ENCODE peak calls at places on chromosome 7, in nine cellular contexts. U is endothelial cell, E is endothelial cell of umbilical vein, Y is AG04449, O is H9, C is heart left ventricle, H is psoas muscle, A is heart right ventricle, R is uterus. M is an unnamed sample.

GRCh38 chr7:18993933-18994668 is 123.3 kb downstream of the TWIST1 start:
- DNase-seq in U (no peak), E (no peak), Y (no peak), O (no peak), C (no peak), H (no peak), A (no peak), R (no peak), M (no peak)

GRCh38 chr7:95592570-95592969 is 3.7 kb downstream of the PDK4 start:
- DNase-seq in U (no peak), E (no peak), Y (no peak), O (no peak), C (no peak), H (no peak), A (no peak), R (no peak), M (no peak)

GRCh38 chr7:39399458-39399857 is 166.7 kb upstream of the YAE1 start:
- DNase-seq in U (no peak), E (no peak), Y (no peak), O (no peak), C (no peak), H (no peak), A (no peak), R (no peak), M (no peak)

GRCh38 chr7:131034166-131034881 is 293.4 kb upstream of the MKLN1 start:
- DNase-seq in U (no peak), E (no peak), Y (no peak), O (no peak), C (no peak), H (no peak), A (no peak), R (no peak), M (no peak)

GRCh38 chr7:55059006-55059405 is 40.2 kb downstream of the EGFR start:
- DNase-seq in U (no peak), E (no peak), Y (no peak), O (no peak), C (no peak), H (no peak), A (no peak), R (no peak), M (no peak)

GRCh38 chr7:19916011-19916410 is 142.6 kb upstream of the TMEM196 start:
- DNase-seq in U (no peak), E (peak), Y (no peak), O (no peak), C (no peak), H (no peak), A (no peak), R (no peak), M (no peak)

GRCh38 chr7:36852017-36852416 is 127.7 kb upstream of the AOAH start:
- DNase-seq in U (no peak), E (peak), Y (no peak), O (no peak), C (no peak), H (no peak), A (no peak), R (no peak), M (no peak)

GRCh38 chr7:37536706-37537105 is 88.0 kb upstream of the ELMO1 start:
- DNase-seq in U (no peak), E (peak), Y (no peak), O (no peak), C (no peak), H (no peak), A (no peak), R (no peak), M (no peak)

GRCh38 chr7:149448961-149449360 is 11.9 kb downstream of the ZNF777 start:
- DNase-seq in U (no peak), E (no peak), Y (no peak), O (no peak), C (no peak), H (no peak), A (no peak), R (no peak), M (no peak)

GRCh38 chr7:105388373-105389089 is at the start of gene SRPK2:
- DNase-seq in U (peak), E (peak), Y (no peak), O (peak), C (peak), H (peak), A (peak), R (peak), M (no peak)

GRCh38 chr7:74355091-74355490 is 65.9 kb downstream of the CLIP2 start:
- DNase-seq in U (no peak), E (peak), Y (no peak), O (no peak), C (no peak), H (peak), A (no peak), R (no peak), M (peak)

GRCh38 chr7:107751113-107751512 is 7.2 kb downstream of the CBLL1 start:
- DNase-seq in U (no peak), E (no peak), Y (no peak), O (no peak), C (no peak), H (no peak), A (no peak), R (no peak), M (no peak)

GRCh38 chr7:159040912-159041711 is 103.6 kb downstream of the VIPR2 start:
- DNase-seq in U (no peak), E (no peak), Y (no peak), O (no peak), C (no peak), H (no peak), A (no peak), R (no peak), M (no peak)

GRCh38 chr7:12436896-12437535 is 33.4 kb upstream of the VWDE start:
- DNase-seq in U (peak), E (no peak), Y (no peak), O (peak), C (no peak), H (no peak), A (no peak), R (no peak), M (no peak)

GRCh38 chr7:55249332-55249731 is 115.8 kb upstream of the LANCL2 start:
- DNase-seq in U (no peak), E (no peak), Y (no peak), O (no peak), C (no peak), H (no peak), A (no peak), R (no peak), M (no peak)

GRCh38 chr7:142874837-142875236 is 10.7 kb downstream of the TRPV6 start:
- DNase-seq in U (no peak), E (no peak), Y (no peak), O (no peak), C (no peak), H (no peak), A (no peak), R (no peak), M (no peak)

GRCh38 chr7:22193361-22194016 is 163.5 kb downstream of the RAPGEF5 start:
- DNase-seq in U (peak), E (no peak), Y (no peak), O (peak), C (peak), H (no peak), A (peak), R (peak), M (peak)

GRCh38 chr7:12357508-12357907 is 46.2 kb downstream of the VWDE start:
- DNase-seq in U (no peak), E (no peak), Y (no peak), O (no peak), C (no peak), H (no peak), A (no peak), R (no peak), M (no peak)

GRCh38 chr7:85150624-85151023 is 36.2 kb downstream of the SEMA3D start:
- DNase-seq in U (no peak), E (no peak), Y (no peak), O (no peak), C (no peak), H (no peak), A (no peak), R (no peak), M (no peak)

GRCh38 chr7:22841954-22842353 is 19.3 kb upstream of the TOMM7 start:
- DNase-seq in U (no peak), E (no peak), Y (no peak), O (no peak), C (no peak), H (peak), A (no peak), R (no peak), M (no peak)

GRCh38 chr7:143411976-143412708 is 3.5 kb upstream of the EPHA1 start:
- DNase-seq in U (no peak), E (no peak), Y (no peak), O (no peak), C (no peak), H (no peak), A (no peak), R (no peak), M (no peak)

GRCh38 chr7:22485189-22485588 is 14.8 kb downstream of the STEAP1B start:
- DNase-seq in U (no peak), E (peak), Y (peak), O (no peak), C (no peak), H (no peak), A (no peak), R (no peak), M (no peak)

GRCh38 chr7:108094375-108094774 is 35.8 kb downstream of the LAMB4 start:
- DNase-seq in U (no peak), E (peak), Y (peak), O (no peak), C (no peak), H (no peak), A (no peak), R (no peak), M (peak)

GRCh38 chr7:14381936-14382335 is 392.5 kb upstream of the ETV1 start:
- DNase-seq in U (no peak), E (no peak), Y (no peak), O (no peak), C (no peak), H (no peak), A (no peak), R (no peak), M (no peak)

GRCh38 chr7:38199154-38199553 is 21.1 kb downstream of the STARD3NL start:
- DNase-seq in U (no peak), E (no peak), Y (no peak), O (no peak), C (no peak), H (no peak), A (no peak), R (no peak), M (no peak)

GRCh38 chr7:112101083-112101846 is 104.9 kb downstream of the DOCK4 start:
- DNase-seq in U (no peak), E (no peak), Y (no peak), O (no peak), C (no peak), H (no peak), A (no peak), R (no peak), M (no peak)

GRCh38 chr7:36128448-36129047 is 24.5 kb upstream of the EEPD1 start:
- DNase-seq in U (no peak), E (peak), Y (peak), O (peak), C (peak), H (peak), A (peak), R (peak), M (peak)

GRCh38 chr7:744854-745430 is 17.9 kb upstream of the PRKAR1B start:
- DNase-seq in U (no peak), E (no peak), Y (no peak), O (no peak), C (no peak), H (no peak), A (no peak), R (no peak), M (no peak)

GRCh38 chr7:746074-747061 is 19.3 kb upstream of the PRKAR1B start:
- DNase-seq in U (no peak), E (no peak), Y (no peak), O (no peak), C (no peak), H (no peak), A (no peak), R (no peak), M (no peak)

GRCh38 chr7:747186-747585 is 20.1 kb upstream of the PRKAR1B start:
- DNase-seq in U (no peak), E (no peak), Y (no peak), O (no peak), C (no peak), H (no peak), A (no peak), R (no peak), M (no peak)

GRCh38 chr7:742791-743190 is 15.7 kb upstream of the PRKAR1B start:
- DNase-seq in U (no peak), E (no peak), Y (no peak), O (no peak), C (no peak), H (no peak), A (no peak), R (no peak), M (no peak)

DNA sequence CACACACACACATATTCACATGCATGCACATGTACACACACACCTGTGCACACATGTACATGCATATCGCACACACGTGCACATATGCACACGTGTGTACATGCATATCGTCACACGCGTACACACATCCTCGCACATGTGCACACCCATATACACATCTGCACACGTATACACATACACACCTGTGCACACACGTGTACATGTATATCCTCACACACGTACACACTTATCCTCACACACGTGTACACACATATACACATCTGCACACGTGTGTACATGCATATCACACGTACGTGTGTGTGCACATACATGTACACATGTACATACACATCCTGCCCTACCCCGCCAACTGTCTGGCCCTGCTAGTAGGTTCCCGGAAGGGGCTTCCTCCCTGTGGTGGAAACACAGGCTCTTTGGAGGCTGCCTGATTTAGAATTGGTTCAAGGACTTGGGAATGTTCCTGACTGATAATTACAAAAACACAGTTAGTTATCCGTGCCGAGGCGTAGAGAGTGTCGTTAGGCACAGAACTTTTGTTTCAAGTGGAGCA is 18.4 kb upstream of the PRKAR1B start:
- DNase-seq in U (no peak), E (no peak), Y (no peak), O (no peak), C (no peak), H (no peak), A (no peak), R (no peak), M (no peak)
- TF ChIP-seq CTCF in U (no peak), E (no peak), Y (no peak), O (no peak), C (no peak), H (no peak), A (no peak), R (no peak), M (no peak)

GRCh38 chr7:88206235-88206634 is 13.6 kb downstream of the SRI start:
- DNase-seq in U (no peak), E (no peak), Y (no peak), O (no peak), C (no peak), H (no peak), A (no peak), R (no peak), M (no peak)
- TF ChIP-seq CTCF in U (no peak), E (no peak), Y (no peak), O (no peak), C (no peak), H (no peak), A (no peak), R (no peak), M (no peak)

DNA sequence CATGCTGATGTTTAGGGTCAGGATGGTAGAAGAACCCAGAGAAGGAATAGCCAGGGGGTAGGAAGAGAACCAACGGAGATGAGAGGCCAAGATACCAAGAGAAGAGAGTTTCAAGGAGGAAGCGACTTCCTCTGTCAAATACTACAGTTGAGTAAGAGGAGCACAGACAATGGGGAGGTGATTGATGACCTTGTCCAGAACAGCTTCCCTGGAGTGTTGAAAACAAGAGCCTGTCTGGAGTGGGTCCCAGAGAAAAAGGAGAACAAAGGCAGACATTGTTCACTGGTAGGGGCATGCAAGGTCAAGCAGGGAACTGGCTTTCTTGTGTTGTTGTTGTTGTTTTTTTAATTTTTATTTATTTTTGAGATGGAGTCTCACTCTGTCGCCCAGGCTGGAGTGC is 9.6 kb upstream of the TRIM56 start:
- DNase-seq in U (no peak), E (no peak), Y (no peak), O (no peak), C (no peak), H (no peak), A (no peak), R (no peak), M (no peak)
- TF ChIP-seq CTCF in U (no peak), E (no peak), Y (no peak), O (no peak), C (no peak), H (no peak), A (no peak), R (no peak), M (no peak)

GRCh38 chr7:92523110-92523509 is 5.2 kb downstream of the PEX1 start:
- DNase-seq in U (no peak), E (no peak), Y (no peak), O (no peak), C (no peak), H (no peak), A (no peak), R (no peak), M (no peak)

GRCh38 chr7:92528958-92529264 is 316 bp downstream of the RBM48 start:
- DNase-seq in U (no peak), E (no peak), Y (no peak), O (no peak), C (no peak), H (no peak), A (no peak), R (no peak), M (no peak)

GRCh38 chr7:92528188-92528957 is at the start of the genes PEX1 and RBM48:
- DNase-seq in U (peak), E (peak), Y (peak), O (peak), C (peak), H (peak), A (peak), R (peak), M (peak)

GRCh38 chr7:92527300-92528187 is 776 bp downstream of the PEX1 start:
- DNase-seq in U (peak), E (peak), Y (no peak), O (peak), C (no peak), H (no peak), A (peak), R (no peak), M (peak)
- TF ChIP-seq CTCF in U (no peak), E (no peak), Y (no peak), O (peak), C (no peak), H (no peak), A (no peak), R (no peak), M (peak)

GRCh38 chr7:87960244-87960643 is 26.2 kb downstream of the ADAM22 start:
- DNase-seq in U (no peak), E (no peak), Y (no peak), O (no peak), C (no peak), H (no peak), A (no peak), R (no peak), M (no peak)
- TF ChIP-seq CTCF in U (no peak), E (no peak), Y (no peak), O (no peak), C (no peak), H (no peak), A (no peak), R (no peak), M (no peak)

DNA sequence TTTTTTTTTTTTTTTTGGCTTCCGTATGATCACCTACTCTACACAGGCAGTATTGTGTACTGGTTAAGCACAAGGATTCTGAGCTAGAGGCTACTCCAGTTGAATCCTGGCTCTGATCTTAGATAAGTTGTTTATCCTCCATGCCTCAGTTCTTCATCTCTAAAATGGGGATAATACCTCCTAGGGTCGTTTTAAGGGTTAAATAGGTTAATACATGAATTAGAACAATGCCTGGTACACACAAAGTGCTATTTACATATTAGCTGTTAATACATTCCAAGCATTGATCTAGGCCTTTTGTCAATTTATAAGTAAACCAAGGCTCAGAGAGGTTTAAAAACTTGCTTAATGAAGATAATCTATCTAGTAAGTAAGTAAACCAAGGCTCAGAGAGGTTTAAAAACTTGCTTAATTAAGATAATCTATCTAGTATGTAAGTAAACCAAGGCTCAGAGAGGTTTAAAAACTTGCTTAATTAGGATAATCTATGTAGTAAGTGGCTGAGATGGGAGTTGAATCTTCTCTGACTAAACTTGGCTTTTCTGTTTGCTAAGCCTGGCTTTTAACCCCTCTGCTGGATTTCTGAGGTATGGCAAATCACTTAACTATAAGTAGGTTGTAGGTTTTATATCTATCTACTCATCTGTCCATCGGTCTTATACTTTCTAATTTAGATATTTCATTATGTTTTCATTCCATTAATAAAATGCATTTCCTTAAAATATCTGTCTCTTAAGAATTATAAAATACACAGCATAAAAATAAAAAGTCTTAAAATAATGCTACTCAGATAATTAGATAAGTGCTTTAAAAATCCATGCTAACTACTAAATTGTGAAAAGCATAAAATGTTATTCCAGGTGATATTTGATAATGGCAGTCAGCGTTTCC is 59.2 kb downstream of the ST7 start:
- DNase-seq in U (no peak), E (peak), Y (no peak), O (no peak), C (no peak), H (no peak), A (no peak), R (no peak), M (peak)
- TF ChIP-seq CTCF in U (peak), E (peak), Y (no peak), O (peak), C (no peak), H (peak), A (no peak), R (peak), M (peak)

GRCh38 chr7:151432658-151433521 is 7.1 kb downstream of the CRYGN start:
- DNase-seq in U (no peak), E (no peak), Y (no peak), O (no peak), C (no peak), H (no peak), A (no peak), R (no peak), M (no peak)
- TF ChIP-seq CTCF in U (no peak), E (no peak), Y (peak), O (peak), C (no peak), H (no peak), A (no peak), R (no peak), M (peak)

GRCh38 chr7:155819186-155819585 is 6.9 kb upstream of the SHH start:
- DNase-seq in U (no peak), E (no peak), Y (no peak), O (no peak), C (no peak), H (no peak), A (no peak), R (no peak), M (no peak)

GRCh38 chr7:155820246-155820645 is 8.0 kb upstream of the SHH start:
- DNase-seq in U (no peak), E (no peak), Y (no peak), O (no peak), C (no peak), H (no peak), A (no peak), R (no peak), M (no peak)

GRCh38 chr7:155816996-155817395 is 4.7 kb upstream of the SHH start:
- DNase-seq in U (no peak), E (no peak), Y (no peak), O (no peak), C (no peak), H (no peak), A (no peak), R (no peak), M (no peak)

GRCh38 chr7:155818154-155818819 is 6.0 kb upstream of the SHH start:
- DNase-seq in U (no peak), E (no peak), Y (no peak), O (no peak), C (no peak), H (no peak), A (no peak), R (no peak), M (no peak)

GRCh38 chr7:155818820-155819168 is 6.5 kb upstream of the SHH start:
- DNase-seq in U (no peak), E (no peak), Y (no peak), O (no peak), C (no peak), H (no peak), A (no peak), R (no peak), M (no peak)
- TF ChIP-seq CTCF in U (no peak), E (no peak), Y (no peak), O (no peak), C (no peak), H (no peak), A (no peak), R (no peak), M (no peak)